ENCODE peak calls at places on chromosomes 1 and 21, in six cellular contexts. F is GM06990, M is cardiac fibroblast, D is kidney epithelial cell, Z is ovary, R is Panc1. V is an unnamed sample.

GRCh38 chr1:24360681-24361080 is 41.5 kb downstream of the GRHL3 start:
- DNase-seq in F (no peak), M (no peak), D (no peak), Z (no peak), R (no peak), V (no peak)

GRCh38 chr1:19960621-19961020 is 18.8 kb downstream of the PLA2G2A start:
- DNase-seq in F (peak), M (no peak), D (no peak), Z (no peak), R (no peak), V (no peak)

GRCh38 chr1:167538657-167539056 is 14.9 kb downstream of the CREG1 start:
- DNase-seq in F (no peak), M (no peak), D (no peak), Z (no peak), R (no peak), V (no peak)

GRCh38 chr1:211327341-211327921 is 798 bp downstream of the TRAF5 start:
- DNase-seq in F (peak), M (peak), D (no peak), Z (peak), R (no peak), V (peak)

GRCh38 chr1:235416662-235417049 is 49.4 kb downstream of the TBCE start:
- DNase-seq in F (no peak), M (peak), D (no peak), Z (no peak), R (no peak), V (no peak)

GRCh38 chr1:5972198-5972520 is 20.1 kb downstream of the NPHP4 start:
- DNase-seq in F (no peak), M (no peak), D (no peak), Z (no peak), R (no peak), V (no peak)

GRCh38 chr1:23909412-23909811 is 3.8 kb downstream of the CNR2 start:
- DNase-seq in F (peak), M (no peak), D (no peak), Z (no peak), R (no peak), V (no peak)

GRCh38 chr1:203325004-203325417 is 19.7 kb downstream of the BTG2 start:
- DNase-seq in F (peak), M (peak), D (no peak), Z (peak), R (no peak), V (peak)

GRCh38 chr1:10635385-10635896 is 160.7 kb downstream of the PEX14 start:
- DNase-seq in F (no peak), M (no peak), D (no peak), Z (no peak), R (no peak), V (no peak)

GRCh38 chr21:29430581-29430980 is 131.9 kb downstream of the BACH1 start:
- DNase-seq in F (no peak), M (no peak), D (no peak), Z (no peak), R (no peak), V (no peak)

GRCh38 chr21:42781150-42781980 is 98.0 kb downstream of the WDR4 start:
- DNase-seq in F (no peak), M (no peak), D (no peak), Z (peak), R (no peak), V (no peak)

GRCh38 chr1:5990913-5991783 is 1.1 kb downstream of the NPHP4 start:
- DNase-seq in F (peak), M (peak), D (no peak), Z (peak), R (no peak), V (peak)

GRCh38 chr1:62029704-62030103 is 164.9 kb upstream of the L1TD1 start:
- DNase-seq in F (no peak), M (no peak), D (no peak), Z (no peak), R (no peak), V (no peak)

GRCh38 chr1:57576750-57577149 is 152.9 kb upstream of the DAB1 start:
- DNase-seq in F (no peak), M (no peak), D (no peak), Z (no peak), R (no peak), V (no peak)

GRCh38 chr1:37763791-37764741 is 854 bp downstream of the EPHA10 start:
- DNase-seq in F (no peak), M (peak), D (no peak), Z (peak), R (no peak), V (peak)

GRCh38 chr1:223224465-223224864 is 81.4 kb upstream of the TLR5 start:
- DNase-seq in F (no peak), M (no peak), D (no peak), Z (no peak), R (no peak), V (no peak)

GRCh38 chr1:79131626-79132025 is 125.1 kb upstream of the ADGRL4 start:
- DNase-seq in F (no peak), M (no peak), D (no peak), Z (no peak), R (no peak), V (no peak)

GRCh38 chr1:209038735-209039134 is 544.8 kb upstream of the CAMK1G start:
- DNase-seq in F (no peak), M (no peak), D (no peak), Z (no peak), R (no peak), V (no peak)

GRCh38 chr1:180563013-180563827 is 4.5 kb downstream of the OVAAL start:
- DNase-seq in F (no peak), M (peak), D (no peak), Z (no peak), R (no peak), V (no peak)

GRCh38 chr1:27099154-27099903 is 55.6 kb downstream of the SLC9A1 start:
- DNase-seq in F (peak), M (peak), D (no peak), Z (peak), R (no peak), V (peak)

GRCh38 chr1:28199328-28200233 is 23.1 kb upstream of the PTAFR start:
- DNase-seq in F (peak), M (no peak), D (no peak), Z (no peak), R (no peak), V (peak)

GRCh38 chr1:109623601-109624161 is 4.0 kb downstream of the AMPD2 start:
- DNase-seq in F (no peak), M (peak), D (no peak), Z (peak), R (no peak), V (peak)

GRCh38 chr1:155961937-155962336 is 16.4 kb downstream of the ARHGEF2 start:
- DNase-seq in F (no peak), M (peak), D (peak), Z (no peak), R (peak), V (no peak)

GRCh38 chr1:192201303-192201702 is 43.0 kb downstream of the RGS18 start:
- DNase-seq in F (no peak), M (no peak), D (no peak), Z (no peak), R (no peak), V (no peak)

GRCh38 chr1:225770586-225771248 is 6.9 kb upstream of the SRP9 start:
- DNase-seq in F (no peak), M (no peak), D (no peak), Z (peak), R (no peak), V (no peak)

GRCh38 chr1:3207217-3207848 is 138.3 kb downstream of the PRDM16 start:
- DNase-seq in F (no peak), M (no peak), D (no peak), Z (no peak), R (no peak), V (no peak)

GRCh38 chr1:1212780-1213152 is 1.2 kb downstream of the TNFRSF4 start:
- DNase-seq in F (peak), M (no peak), D (no peak), Z (peak), R (no peak), V (peak)

GRCh38 chr21:34795152-34796141 is 126.7 kb downstream of the CLIC6 start:
- DNase-seq in F (no peak), M (peak), D (no peak), Z (no peak), R (no peak), V (no peak)

GRCh38 chr1:41632788-41633575 is 148.5 kb upstream of the EDN2 start:
- DNase-seq in F (no peak), M (no peak), D (no peak), Z (no peak), R (no peak), V (no peak)

GRCh38 chr1:85200367-85200869 is 398 bp downstream of the SYDE2 start:
- DNase-seq in F (no peak), M (no peak), D (no peak), Z (no peak), R (no peak), V (peak)

GRCh38 chr21:35084869-35085268 is 35.8 kb upstream of the RUNX1 start:
- DNase-seq in F (no peak), M (peak), D (peak), Z (no peak), R (no peak), V (no peak)

GRCh38 chr1:203128691-203129500 is 1.4 kb downstream of the ADORA1 start:
- DNase-seq in F (no peak), M (no peak), D (no peak), Z (peak), R (no peak), V (no peak)

GRCh38 chr1:151653397-151653796 is 41.5 kb downstream of the SNX27 start:
- DNase-seq in F (no peak), M (peak), D (no peak), Z (no peak), R (no peak), V (no peak)

GRCh38 chr1:29810121-29811120 is 574.1 kb downstream of the PTPRU start:
- DNase-seq in F (no peak), M (no peak), D (no peak), Z (no peak), R (no peak), V (no peak)

GRCh38 chr1:209552406-209553264 is 30.9 kb upstream of the CAMK1G start:
- DNase-seq in F (no peak), M (no peak), D (no peak), Z (no peak), R (no peak), V (no peak)

GRCh38 chr1:26161408-26162219 is 2.7 kb downstream of the FAM110D start:
- DNase-seq in F (no peak), M (peak), D (no peak), Z (peak), R (no peak), V (no peak)

GRCh38 chr1:19484793-19485361 is 462 bp downstream of the CAPZB start:
- DNase-seq in F (peak), M (no peak), D (no peak), Z (no peak), R (no peak), V (no peak)

GRCh38 chr1:116020668-116021272 is 44.5 kb downstream of the SLC22A15 start:
- DNase-seq in F (no peak), M (peak), D (peak), Z (no peak), R (peak), V (peak)
- TF ChIP-seq CTCF in F (peak), M (peak), D (peak), Z (no peak), R (peak), V (peak)

GRCh38 chr1:89974701-89975470 is 20.0 kb upstream of the ZNF326 start:
- DNase-seq in F (no peak), M (peak), D (no peak), Z (peak), R (no peak), V (no peak)
- TF ChIP-seq CTCF in F (no peak), M (no peak), D (no peak), Z (no peak), R (no peak), V (no peak)

GRCh38 chr1:220281159-220281574 is 8.9 kb upstream of the RAB3GAP2 start:
- DNase-seq in F (no peak), M (peak), D (no peak), Z (no peak), R (no peak), V (no peak)
- TF ChIP-seq CTCF in F (peak), M (peak), D (peak), Z (no peak), R (peak), V (peak)

GRCh38 chr1:152926091-152926490 is 17.7 kb downstream of the IVL start:
- DNase-seq in F (no peak), M (no peak), D (no peak), Z (no peak), R (peak), V (peak)
- TF ChIP-seq CTCF in F (peak), M (no peak), D (peak), Z (no peak), R (peak), V (peak)

V was measured in GM10248.